ENCODE peak calls at places on chromosomes 16 and 17, in seven cellular contexts. K, R, N, X, G, C and Q are unnamed samples.

GRCh38 chr17:19270347-19270950 is 33.3 kb downstream of the EPN2 start:
- DNase-seq in G (no peak), C (no peak), N (no peak), R (no peak), K (no peak), X (no peak), Q (no peak)

GRCh38 chr17:64641499-64641898 is 20.6 kb downstream of the SMURF2 start:
- DNase-seq in X (peak), K (no peak), C (no peak), R (peak), G (no peak), N (peak), Q (no peak)

GRCh38 chr16:47136101-47136820 is 7.5 kb downstream of the NETO2 start:
- DNase-seq in G (no peak), X (peak), K (peak), N (no peak), C (no peak), R (no peak), Q (no peak)

GRCh38 chr16:86609115-86609514 is 30.8 kb downstream of the FOXL1 start:
- DNase-seq in R (peak), X (peak), C (no peak), G (no peak), K (no peak), N (no peak), Q (no peak)

GRCh38 chr16:3188925-3189825 is 1.2 kb downstream of the OR1F1 start:
- DNase-seq in C (peak), K (no peak), R (peak), N (peak), G (no peak), X (peak), Q (no peak)

GRCh38 chr16:77613115-77613514 is 109.2 kb upstream of the NUDT7 start:
- DNase-seq in R (no peak), G (no peak), N (no peak), K (no peak), X (no peak), C (no peak), Q (no peak)

GRCh38 chr16:49455181-49455990 is 81.8 kb downstream of the C16orf78 start:
- DNase-seq in C (no peak), G (no peak), X (no peak), K (no peak), N (no peak), R (no peak), Q (no peak)

GRCh38 chr17:14748036-14748715 is 447.3 kb downstream of the HS3ST3B1 start:
- DNase-seq in N (no peak), C (no peak), R (no peak), X (peak), K (no peak), G (no peak), Q (no peak)

GRCh38 chr17:40130352-40131042 is 8.7 kb downstream of the MSL1 start:
- DNase-seq in R (no peak), N (no peak), C (no peak), K (peak), G (no peak), X (peak), Q (no peak)

GRCh38 chr17:7562208-7562605 is 488 bp downstream of the SENP3 start:
- DNase-seq in R (peak), G (no peak), N (no peak), K (no peak), X (no peak), C (no peak), Q (no peak)

GRCh38 chr17:38727661-38728220 is 2.4 kb upstream of the CISD3 start:
- DNase-seq in X (no peak), N (no peak), G (no peak), C (no peak), R (no peak), K (no peak), Q (peak)

GRCh38 chr17:77212081-77212832 is 71.5 kb downstream of the SEC14L1 start:
- DNase-seq in G (no peak), X (no peak), C (peak), K (no peak), R (no peak), N (no peak), Q (no peak)

GRCh38 chr16:8660841-8661301 is 13.5 kb upstream of the ABAT start:
- DNase-seq in C (peak), G (no peak), K (no peak), X (peak), N (peak), R (peak), Q (peak)

GRCh38 chr17:74152591-74153455 is 50.7 kb upstream of the RPL38 start:
- DNase-seq in N (no peak), R (peak), G (no peak), X (peak), C (no peak), K (no peak), Q (no peak)

GRCh38 chr17:75250009-75250471 is 11.4 kb downstream of the GGA3 start:
- DNase-seq in K (no peak), X (peak), R (peak), C (peak), G (peak), N (no peak), Q (peak)

GRCh38 chr17:70124723-70125122 is 44.6 kb upstream of the KCNJ2 start:
- DNase-seq in G (no peak), X (no peak), N (no peak), R (no peak), C (no peak), K (no peak), Q (no peak)

GRCh38 chr17:20118280-20118679 is 109.1 kb downstream of the SPECC1 start:
- DNase-seq in C (no peak), G (no peak), X (no peak), R (no peak), N (no peak), K (no peak), Q (no peak)

GRCh38 chr17:15031971-15032370 is 233.2 kb downstream of the PMP22 start:
- DNase-seq in K (no peak), C (no peak), R (no peak), X (no peak), N (no peak), G (no peak), Q (no peak)